ENCODE peak calls at places on chromosomes 2 and 18, in four cellular contexts. L is transverse colon, S is AG10803, K is IMR-90. E is an unnamed sample.

GRCh38 chr2:58896600-58896999 is 655.5 kb upstream of the FANCL start:
- DNase-seq in K (peak), S (peak), L (no peak), E (no peak)

GRCh38 chr2:25955869-25956535 is 26.3 kb downstream of the KIF3C start:
- DNase-seq in K (no peak), S (no peak), L (no peak), E (no peak)

GRCh38 chr2:170806548-170806947 is 10.1 kb upstream of the GAD1 start:
- DNase-seq in L (no peak), K (no peak), S (no peak), E (no peak)

GRCh38 chr2:157182834-157183396 is 74.6 kb upstream of the GALNT5 start:
- DNase-seq in S (peak), K (peak), L (no peak), E (no peak)

GRCh38 chr2:151280276-151280675 is 9.2 kb downstream of the NMI start:
- DNase-seq in S (no peak), K (peak), L (no peak), E (no peak)

GRCh38 chr2:65545818-65546217 is 113.4 kb upstream of the SPRED2 start:
- DNase-seq in K (peak), S (peak), L (no peak), E (no peak)

GRCh38 chr2:39658371-39658770 is 7.3 kb upstream of the TMEM178A start:
- DNase-seq in K (no peak), S (no peak), L (no peak), E (no peak)

GRCh38 chr2:28342081-28342967 is 50.3 kb upstream of the FOSL2 start:
- DNase-seq in L (peak), K (peak), S (peak), E (no peak)

GRCh38 chr2:113228991-113229716 is 49.6 kb downstream of the PAX8 start:
- DNase-seq in K (no peak), S (no peak), L (no peak), E (no peak)

GRCh38 chr18:57954928-57955327 is 89.1 kb upstream of the NEDD4L start:
- DNase-seq in L (no peak), S (no peak), K (no peak), E (no peak)

GRCh38 chr2:54897420-54898310 is 152.6 kb downstream of the RTN4 start:
- DNase-seq in K (no peak), S (no peak), L (no peak), E (peak)

GRCh38 chr2:11597538-11598225 is 63.8 kb downstream of the GREB1 start:
- DNase-seq in S (no peak), K (no peak), L (no peak), E (no peak)

GRCh38 chr18:62182220-62182619 is 4.6 kb downstream of the PIGN start:
- DNase-seq in K (no peak), S (no peak), L (no peak), E (no peak)

GRCh38 chr18:62183578-62184195 is 3.2 kb downstream of the PIGN start:
- DNase-seq in S (peak), L (no peak), K (peak), E (peak)

GRCh38 chr18:62186656-62187542 is at the start of the genes PIGN and RELCH:
- DNase-seq in S (peak), K (peak), L (peak), E (peak)

GRCh38 chr18:62189208-62189607 is 2.2 kb downstream of the RELCH start:
- DNase-seq in S (no peak), L (no peak), K (no peak), E (peak)

DNA sequence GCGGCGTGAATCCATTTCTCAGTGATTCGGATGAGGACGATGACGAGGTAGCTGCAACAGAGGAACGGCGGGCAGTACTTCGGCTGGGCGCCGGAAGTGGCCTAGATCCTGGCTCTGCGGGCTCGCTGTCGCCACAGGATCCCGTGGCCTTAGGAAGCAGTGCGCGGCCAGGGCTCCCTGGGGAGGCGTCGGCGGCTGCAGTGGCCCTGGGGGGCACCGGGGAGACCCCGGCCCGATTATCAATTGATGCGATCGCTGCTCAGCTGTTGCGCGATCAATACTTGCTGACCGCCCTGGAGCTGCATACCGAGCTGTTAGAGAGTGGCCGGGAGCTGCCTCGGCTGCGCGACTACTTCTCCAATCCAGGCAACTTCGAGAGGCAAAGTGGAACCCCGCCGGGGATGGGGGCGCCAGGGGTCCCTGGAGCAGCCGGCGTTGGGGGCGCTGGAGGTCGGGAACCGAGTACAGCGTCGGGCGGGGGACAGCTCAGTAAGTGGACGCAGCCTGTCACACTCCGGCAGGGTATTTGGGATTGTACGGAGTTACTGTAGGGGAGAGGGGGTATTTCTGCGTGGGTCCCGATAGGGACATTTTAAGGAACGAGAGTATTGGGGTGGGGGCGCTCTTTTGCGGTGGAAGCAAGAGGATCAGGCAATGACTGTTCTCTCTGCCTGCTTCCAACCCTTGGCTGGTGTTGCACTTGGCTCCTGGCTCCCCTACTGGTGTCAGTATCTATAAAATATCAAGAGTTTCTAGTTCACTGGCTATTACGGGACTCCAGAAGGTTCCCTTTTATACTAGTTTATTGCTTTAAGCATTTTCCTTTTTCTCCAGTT is 706 bp downstream of the RELCH start:
- DNase-seq in S (peak), K (peak), L (peak), E (peak)
- TF ChIP-seq CTCF in S (peak), K (peak), L (peak), E (peak)

GRCh38 chr2:161418715-161419337 is 2.7 kb downstream of the TBR1 start:
- DNase-seq in K (peak), S (peak), L (peak), E (peak)
- H3K4me3 ChIP-seq in K (peak), S (peak), L (no peak), E (peak)

GRCh38 chr18:2325933-2326332 is 245.4 kb downstream of the METTL4 start:
- DNase-seq in L (no peak), S (no peak), K (no peak), E (no peak)

GRCh38 chr18:2326999-2327398 is 244.3 kb downstream of the METTL4 start:
- DNase-seq in L (no peak), K (no peak), S (peak), E (no peak)

GRCh38 chr18:2330764-2331163 is 240.5 kb downstream of the METTL4 start:
- DNase-seq in S (no peak), L (no peak), K (no peak), E (no peak)

GRCh38 chr18:2324459-2324858 is 246.8 kb downstream of the METTL4 start:
- DNase-seq in S (no peak), K (no peak), L (no peak), E (no peak)

GRCh38 chr18:2325308-2325849 is 245.9 kb downstream of the METTL4 start:
- DNase-seq in K (peak), S (no peak), L (no peak), E (no peak)
- TF ChIP-seq CTCF in K (no peak), S (no peak), L (no peak), E (no peak)

DNA sequence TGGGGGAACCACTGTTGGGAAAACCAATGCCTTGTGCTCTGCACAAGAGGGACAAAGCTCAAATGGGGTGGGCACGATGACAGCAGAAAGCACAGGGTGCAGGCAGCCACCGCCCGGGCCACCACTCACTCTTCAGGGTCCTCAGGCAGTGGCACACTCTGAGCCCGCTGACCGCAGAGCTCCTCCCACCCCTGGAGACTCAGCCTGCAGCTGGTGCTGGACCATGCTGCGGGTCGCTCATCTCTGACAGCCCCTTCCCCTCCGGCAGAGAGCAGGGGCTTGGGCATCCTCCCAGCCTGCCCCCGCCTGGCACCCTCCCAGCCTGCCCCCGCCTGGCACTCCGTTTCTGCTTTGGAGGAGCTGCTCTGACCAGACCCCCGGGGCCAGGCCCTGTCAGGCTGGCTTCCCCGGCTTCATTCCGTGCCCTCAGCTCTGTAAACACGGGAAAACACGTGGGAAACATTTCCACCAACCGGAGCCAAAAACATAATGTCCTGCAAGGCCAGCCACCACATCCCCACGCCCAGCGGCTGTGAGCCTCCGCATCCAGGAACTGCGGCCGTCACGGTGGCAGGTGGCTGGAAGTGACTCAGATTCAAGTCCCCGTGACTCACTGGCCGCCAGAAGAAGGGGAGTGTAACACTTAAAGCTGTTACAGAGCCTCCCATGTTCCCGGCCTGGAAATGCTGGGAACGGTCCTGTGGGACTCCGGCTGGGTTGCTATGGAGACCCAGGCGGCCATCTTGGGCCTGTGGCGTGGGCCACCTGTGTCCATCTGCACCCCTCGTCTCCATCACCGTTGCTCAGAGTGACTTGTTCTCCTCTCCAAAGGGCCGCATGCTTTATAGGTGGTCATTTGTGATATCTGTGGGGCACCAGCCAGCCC is 6.8 kb upstream of the SNED1 start:
- DNase-seq in L (peak), S (peak), K (peak), E (no peak)
- H3K4me3 ChIP-seq in L (no peak), S (no peak), K (no peak), E (no peak)

DNA sequence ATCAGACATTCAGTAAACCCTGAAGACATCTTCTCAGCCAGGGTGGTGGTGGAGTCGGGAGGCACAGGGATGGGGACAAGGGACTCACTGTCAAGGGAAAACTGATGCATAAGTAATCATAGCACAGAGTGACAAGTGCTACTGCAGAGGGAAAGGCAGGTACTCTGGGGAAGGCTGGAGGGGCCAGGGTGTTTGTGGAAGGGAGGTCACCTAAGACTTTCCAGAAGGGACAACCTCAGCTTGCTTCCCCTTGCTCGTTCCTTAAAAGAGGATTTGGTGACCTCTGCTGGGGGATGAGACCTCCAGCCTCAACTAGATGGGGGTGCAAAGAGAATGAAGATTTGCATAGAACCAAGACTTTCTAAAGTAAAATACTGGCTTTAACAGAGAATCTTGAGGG is 99.5 kb downstream of the SLC4A3 start:
- DNase-seq in L (no peak), K (no peak), S (no peak), E (no peak)
- TF ChIP-seq CTCF in L (no peak), K (no peak), S (peak), E (no peak)

DNA sequence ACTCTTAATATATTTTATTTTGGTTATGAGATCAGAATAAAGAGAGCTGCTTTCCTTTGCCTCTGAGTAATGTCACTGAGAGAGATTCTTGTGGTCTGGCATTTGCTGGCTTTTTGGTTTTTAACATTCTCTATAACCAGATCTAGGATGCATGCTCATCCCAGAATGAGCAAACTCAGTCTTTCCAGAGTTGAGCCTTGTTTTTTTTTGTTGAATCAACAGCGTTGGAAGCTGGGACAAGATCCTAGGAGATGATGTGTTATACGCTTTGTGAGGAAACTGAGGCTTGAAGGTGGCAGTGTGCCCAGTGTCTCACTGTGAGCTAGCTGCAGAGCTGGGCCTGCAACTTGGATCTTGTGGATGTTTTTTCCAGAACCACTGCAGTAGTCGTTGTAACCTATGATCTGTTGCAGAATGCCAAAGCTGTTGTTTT is 19.5 kb downstream of the MYO1B start:
- DNase-seq in L (no peak), S (peak), K (peak), E (no peak)
- H3K4me3 ChIP-seq in L (no peak), S (no peak), K (no peak), E (no peak)

GRCh38 chr2:105888625-105889024 is 143.9 kb downstream of the NCK2 start:
- DNase-seq in S (no peak), K (no peak), L (no peak), E (peak)
- TF ChIP-seq CTCF in S (no peak), K (no peak), L (no peak), E (peak)

DNA sequence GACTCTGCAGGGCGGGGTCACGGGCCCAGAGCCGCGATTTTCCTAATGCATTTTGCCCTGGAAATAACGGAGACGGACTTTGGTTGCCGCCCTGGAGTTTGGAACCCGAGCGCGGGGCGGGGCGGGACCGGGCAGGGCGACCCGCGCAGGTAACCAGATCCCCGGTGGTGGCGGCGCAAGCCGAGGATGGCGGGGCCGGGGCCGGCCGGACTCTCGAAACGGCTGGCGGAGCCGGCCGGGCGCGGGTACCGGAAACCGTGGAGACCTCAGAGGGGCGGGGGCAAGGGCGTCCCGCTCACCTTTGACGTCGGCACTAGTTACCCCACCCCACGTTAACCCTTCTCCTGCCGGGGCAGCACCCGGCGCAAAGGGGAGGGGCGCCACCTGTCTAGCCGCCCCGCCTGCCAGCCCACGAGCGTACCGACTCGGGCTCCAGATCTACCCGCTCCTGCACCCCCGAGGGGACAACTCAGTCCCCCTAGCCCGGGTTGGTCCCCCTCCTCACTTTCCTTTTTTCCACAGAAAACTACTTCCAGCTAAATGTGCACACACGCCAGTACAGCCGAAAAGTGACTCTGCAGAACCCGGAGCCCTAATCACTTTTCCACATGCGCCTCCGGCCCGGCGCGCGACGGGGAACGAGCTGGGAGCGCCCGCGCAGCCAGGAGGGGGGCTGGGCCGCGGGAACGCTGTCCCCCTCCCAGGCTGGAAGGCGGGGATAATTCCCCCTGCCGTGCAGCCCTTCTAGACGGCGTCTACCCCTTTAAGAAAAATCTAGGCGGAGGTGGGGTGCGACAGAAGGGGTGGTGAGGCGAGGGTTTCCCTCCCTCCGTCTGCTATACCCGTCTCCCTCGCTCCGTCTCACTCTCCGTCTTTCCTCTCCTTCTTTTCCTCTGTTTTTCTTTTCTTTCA is 2.7 kb downstream of the CYP26B1 start:
- DNase-seq in K (no peak), L (no peak), S (no peak), E (no peak)
- H3K4me3 ChIP-seq in K (peak), L (peak), S (peak), E (no peak)

DNA sequence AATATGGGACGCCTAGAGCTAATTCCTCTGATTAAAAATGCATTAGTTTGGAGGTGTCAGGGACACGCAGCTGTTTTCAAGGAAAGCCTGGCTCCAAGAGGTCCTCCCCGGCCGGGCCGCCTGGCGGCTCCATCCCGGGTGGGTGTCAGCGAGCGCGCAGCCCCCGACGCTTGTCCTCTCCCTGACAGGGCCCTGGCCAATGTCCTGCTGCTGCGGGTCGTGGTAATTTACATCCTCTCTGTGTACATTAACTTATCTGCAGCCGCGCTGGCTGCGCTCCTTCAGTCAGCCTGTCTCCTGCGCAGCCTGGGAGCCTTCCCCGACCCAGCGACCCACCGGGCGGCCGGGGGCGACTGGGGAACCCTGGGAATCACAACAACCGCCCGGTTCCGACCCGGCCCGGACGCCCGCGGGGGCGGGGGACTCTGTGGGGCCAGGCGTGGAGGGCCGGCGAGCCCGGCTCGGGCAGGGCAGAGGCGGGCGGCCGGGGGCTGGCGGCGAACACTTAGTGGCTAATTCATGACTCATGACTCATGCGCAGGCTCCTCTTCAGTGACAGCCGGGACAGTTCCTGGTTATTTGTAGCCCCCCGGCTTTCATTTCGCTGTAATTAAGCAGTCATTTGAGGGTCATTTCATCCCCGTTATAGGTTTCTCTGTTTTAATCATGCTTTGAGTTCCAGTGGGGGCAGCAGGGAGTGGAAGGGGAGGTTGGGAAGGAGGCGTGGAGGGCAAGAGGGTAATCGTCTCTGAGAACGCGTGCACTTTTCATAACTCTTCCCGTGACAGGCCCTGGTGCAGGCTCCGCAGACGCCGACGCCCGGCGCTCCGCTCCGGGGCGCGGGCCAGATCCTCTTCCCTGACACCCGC is 141.9 kb upstream of the CTAGE1 start:
- DNase-seq in L (peak), K (peak), S (peak), E (no peak)
- TF ChIP-seq CTCF in L (peak), K (no peak), S (peak), E (no peak)

E was measured in GM12865.